ENCODE peak calls at places on chromosome 13, in nine cellular contexts. Y is RWPE1; Z is neural progenitor cell; N is suprapubic skin; E is osteoblast; D is CD4-positive, alpha-beta T cell; B is fibroblast of lung; H is prostate gland; X is tibial artery. P is an unnamed sample.

GRCh38 chr13:20431687-20432384 is 93.8 kb downstream of the CRYL1 start:
- DNase-seq in Y (no peak), Z (no peak), N (no peak), E (peak), D (no peak), B (no peak), H (no peak), X (no peak), P (no peak)

GRCh38 chr13:43261018-43261417 is 237.6 kb downstream of the DNAJC15 start:
- DNase-seq in Y (peak), Z (no peak), N (no peak), E (no peak), D (no peak), B (peak), H (no peak), X (no peak), P (no peak)

GRCh38 chr13:33483471-33483870 is 197.9 kb upstream of the STARD13 start:
- DNase-seq in Y (peak), Z (no peak), N (no peak), E (peak), D (no peak), B (no peak), H (no peak), X (no peak), P (no peak)

GRCh38 chr13:74104661-74105275 is 29.4 kb downstream of the KLF12 start:
- DNase-seq in Y (no peak), Z (no peak), N (no peak), E (no peak), D (no peak), B (no peak), H (no peak), X (no peak), P (no peak)

GRCh38 chr13:51542358-51542972 is 41.8 kb upstream of the WDFY2 start:
- DNase-seq in Y (no peak), Z (peak), N (no peak), E (no peak), D (no peak), B (peak), H (peak), X (no peak), P (no peak)

GRCh38 chr13:66344770-66345367 is 885.3 kb downstream of the PCDH9 start:
- DNase-seq in Y (no peak), Z (peak), N (no peak), E (no peak), D (no peak), B (peak), H (no peak), X (no peak), P (no peak)

GRCh38 chr13:35025314-35025713 is 83.2 kb downstream of the NBEA start:
- DNase-seq in Y (no peak), Z (no peak), N (no peak), E (no peak), D (no peak), B (no peak), H (no peak), X (no peak), P (no peak)

GRCh38 chr13:102591988-102592781 is 4.6 kb upstream of the TPP2 start:
- DNase-seq in Y (peak), Z (peak), N (peak), E (no peak), D (peak), B (peak), H (peak), X (peak), P (peak)

GRCh38 chr13:75423383-75423782 is 58.6 kb downstream of the TBC1D4 start:
- DNase-seq in Y (no peak), Z (no peak), N (no peak), E (no peak), D (no peak), B (no peak), H (no peak), X (no peak), P (no peak)

GRCh38 chr13:77584111-77584510 is 48.6 kb downstream of the SCEL start:
- DNase-seq in Y (peak), Z (no peak), N (peak), E (no peak), D (no peak), B (no peak), H (peak), X (no peak), P (no peak)

GRCh38 chr13:77579971-77580370 is 44.5 kb downstream of the SCEL start:
- DNase-seq in Y (no peak), Z (no peak), N (no peak), E (no peak), D (no peak), B (no peak), H (no peak), X (no peak), P (no peak)

GRCh38 chr13:77580748-77581147 is 45.2 kb downstream of the SCEL start:
- DNase-seq in Y (no peak), Z (no peak), N (no peak), E (no peak), D (no peak), B (no peak), H (no peak), X (no peak), P (no peak)

DNA sequence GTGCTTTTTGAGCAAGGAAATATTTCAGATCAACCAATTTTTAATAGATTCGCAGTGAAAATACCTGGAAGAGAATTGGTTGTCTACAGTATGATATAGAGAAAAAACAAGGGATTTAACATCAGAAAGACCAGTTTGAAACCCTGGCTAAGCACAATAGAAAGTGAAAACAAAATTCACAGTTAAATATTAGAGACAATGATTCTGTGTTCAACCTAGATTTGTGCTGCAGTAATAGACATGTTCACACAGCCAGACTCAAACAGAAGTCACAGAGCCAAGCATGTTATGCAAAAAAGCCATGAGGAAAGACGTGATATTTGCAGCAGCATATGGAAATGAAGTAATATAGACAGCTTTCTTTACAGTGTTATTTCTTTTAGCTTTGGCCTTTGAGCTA is 48.0 kb downstream of the SCEL start:
- DNase-seq in Y (no peak), Z (no peak), N (no peak), E (no peak), D (no peak), B (no peak), H (no peak), X (no peak), P (no peak)
- H3K27ac ChIP-seq in Y (no peak), Z (no peak), N (peak), E (no peak), D (no peak), B (no peak), H (no peak), X (no peak), P (no peak)

GRCh38 chr13:29435125-29435911 is 160.2 kb downstream of the SLC7A1 start:
- DNase-seq in Y (peak), Z (no peak), N (no peak), E (peak), D (no peak), B (peak), H (no peak), X (no peak), P (no peak)
- H3K27ac ChIP-seq in Y (peak), Z (no peak), N (no peak), E (peak), D (no peak), B (peak), H (no peak), X (peak), P (no peak)

GRCh38 chr13:91904597-91904996 is 506.2 kb downstream of the GPC5 start:
- DNase-seq in Y (no peak), Z (no peak), N (no peak), E (no peak), D (no peak), B (no peak), H (no peak), X (no peak), P (no peak)
- H3K27ac ChIP-seq in Y (no peak), Z (no peak), N (no peak), E (no peak), D (no peak), B (no peak), H (no peak), X (no peak), P (no peak)

DNA sequence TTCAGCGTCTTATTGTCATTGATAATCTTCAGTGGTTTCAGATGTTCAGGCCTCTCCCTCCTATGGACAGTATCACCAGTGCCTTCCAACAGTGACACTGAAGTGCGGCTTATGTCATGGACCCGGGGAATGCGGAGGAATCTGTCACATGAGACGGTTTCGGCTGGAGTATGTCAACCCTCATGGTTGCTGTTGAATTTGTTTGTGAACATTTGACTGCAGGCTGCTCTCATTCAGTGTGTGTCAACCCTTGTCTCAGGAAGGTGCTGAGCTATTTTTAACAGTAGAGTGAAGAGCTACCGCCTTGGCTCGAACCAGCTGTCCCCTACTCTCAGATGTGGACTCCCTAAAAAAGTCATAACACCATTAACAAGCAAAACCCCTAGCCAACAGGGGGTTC is 138.8 kb upstream of the RNF113B start:
- DNase-seq in Y (no peak), Z (no peak), N (no peak), E (no peak), D (no peak), B (no peak), H (no peak), X (no peak), P (no peak)
- H3K27ac ChIP-seq in Y (no peak), Z (no peak), N (no peak), E (no peak), D (no peak), B (no peak), H (no peak), X (no peak), P (no peak)

GRCh38 chr13:40271931-40272775 is 394.3 kb downstream of the FOXO1 start:
- DNase-seq in Y (peak), Z (no peak), N (peak), E (peak), D (no peak), B (peak), H (peak), X (peak), P (no peak)

GRCh38 chr13:40271511-40271910 is 394.9 kb downstream of the FOXO1 start:
- DNase-seq in Y (no peak), Z (no peak), N (no peak), E (no peak), D (no peak), B (no peak), H (no peak), X (peak), P (no peak)

GRCh38 chr13:40272776-40273139 is 393.7 kb downstream of the FOXO1 start:
- DNase-seq in Y (peak), Z (no peak), N (no peak), E (no peak), D (no peak), B (peak), H (no peak), X (no peak), P (no peak)

GRCh38 chr13:40275155-40275554 is 391.3 kb downstream of the FOXO1 start:
- DNase-seq in Y (no peak), Z (no peak), N (no peak), E (no peak), D (no peak), B (no peak), H (no peak), X (no peak), P (no peak)

DNA sequence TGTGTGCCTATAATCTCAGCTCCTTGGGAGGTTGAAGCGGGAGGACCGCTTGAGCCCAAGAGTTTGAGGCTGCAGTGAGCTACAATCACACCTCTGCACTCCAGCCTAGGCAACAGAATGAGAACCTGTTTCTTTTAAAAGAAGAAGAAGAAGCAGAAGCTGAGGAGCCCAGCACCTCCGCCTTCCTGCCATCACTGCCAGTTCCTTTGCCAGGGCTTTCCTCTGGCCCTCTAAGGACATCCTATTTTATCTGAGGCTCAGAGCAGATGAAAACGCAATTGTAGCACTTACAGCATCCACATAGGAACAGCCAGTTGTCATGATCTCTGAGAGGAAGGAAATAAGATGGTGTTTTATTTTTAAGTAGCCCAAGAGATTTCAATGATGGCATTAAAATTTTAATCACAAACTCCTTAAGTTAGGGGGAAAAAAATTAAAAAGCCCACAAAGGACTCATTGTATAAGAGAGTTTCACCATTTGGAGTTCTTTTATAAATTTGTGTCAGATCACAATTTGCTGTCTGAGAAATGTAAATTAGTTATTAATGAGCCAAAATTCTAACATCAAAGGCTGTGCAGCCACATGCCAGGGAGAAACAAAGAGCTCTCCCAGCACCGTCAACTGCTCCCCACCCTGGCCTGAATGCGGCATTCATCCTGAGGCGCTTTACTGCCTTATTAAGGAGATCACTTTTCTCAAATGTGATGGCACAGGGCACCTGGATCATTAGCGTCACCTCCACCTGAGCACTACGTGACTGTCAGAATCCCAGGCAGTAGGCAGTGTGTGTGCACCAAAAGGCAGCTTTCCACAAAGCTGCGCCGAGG is 393.1 kb downstream of the FOXO1 start:
- DNase-seq in Y (no peak), Z (no peak), N (no peak), E (no peak), D (no peak), B (no peak), H (no peak), X (no peak), P (no peak)
- H3K27ac ChIP-seq in Y (peak), Z (no peak), N (peak), E (peak), D (no peak), B (no peak), H (peak), X (peak), P (no peak)

GRCh38 chr13:113041293-113041690 is 64.3 kb upstream of the F7 start:
- DNase-seq in Y (no peak), Z (no peak), N (no peak), E (no peak), D (no peak), B (no peak), H (no peak), X (peak), P (no peak)
- H3K27ac ChIP-seq in Y (no peak), Z (no peak), N (no peak), E (no peak), D (no peak), B (no peak), H (no peak), X (peak), P (no peak)

DNA sequence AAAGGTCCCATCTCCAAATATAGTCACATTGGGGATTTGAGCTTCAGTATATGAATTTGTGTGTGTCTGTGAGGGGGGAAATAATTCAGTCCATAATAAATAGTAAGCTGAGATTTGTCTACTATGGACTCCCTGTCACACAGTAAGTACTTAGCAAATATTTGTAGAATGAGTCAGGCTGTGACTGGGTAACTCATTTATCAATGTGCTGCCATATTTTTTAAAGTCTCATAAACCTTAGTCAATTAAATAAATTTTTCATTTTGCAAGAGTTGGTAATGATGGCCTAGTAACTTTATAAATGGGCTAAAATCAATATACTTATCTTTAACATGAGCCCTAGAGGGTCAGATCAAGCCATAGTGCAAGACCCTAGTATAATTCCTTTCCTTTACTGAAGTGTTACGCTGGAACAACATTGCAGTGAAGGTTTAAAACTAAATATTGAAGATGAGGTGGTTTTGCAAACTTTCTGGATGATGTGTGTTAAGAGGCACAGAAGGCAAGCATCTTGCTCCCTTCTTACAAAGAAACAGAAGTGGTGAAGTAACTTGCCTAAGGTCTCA is 305.1 kb downstream of the KCNRG start:
- DNase-seq in Y (peak), Z (no peak), N (no peak), E (no peak), D (no peak), B (peak), H (no peak), X (no peak), P (no peak)
- H3K27ac ChIP-seq in Y (no peak), Z (no peak), N (no peak), E (peak), D (no peak), B (no peak), H (no peak), X (no peak), P (no peak)

GRCh38 chr13:90447034-90447734 is 900.3 kb upstream of the MIR17HG start:
- DNase-seq in Y (no peak), Z (no peak), N (no peak), E (no peak), D (no peak), B (no peak), H (no peak), X (no peak), P (no peak)

GRCh38 chr13:90448466-90449037 is 898.9 kb upstream of the MIR17HG start:
- DNase-seq in Y (no peak), Z (no peak), N (no peak), E (no peak), D (no peak), B (no peak), H (no peak), X (no peak), P (no peak)

GRCh38 chr13:90445179-90445578 is 902.3 kb upstream of the MIR17HG start:
- DNase-seq in Y (peak), Z (peak), N (no peak), E (peak), D (no peak), B (peak), H (no peak), X (no peak), P (no peak)

GRCh38 chr13:90444232-90444631 is 903.3 kb upstream of the MIR17HG start:
- DNase-seq in Y (no peak), Z (no peak), N (no peak), E (no peak), D (no peak), B (no peak), H (no peak), X (no peak), P (no peak)

DNA sequence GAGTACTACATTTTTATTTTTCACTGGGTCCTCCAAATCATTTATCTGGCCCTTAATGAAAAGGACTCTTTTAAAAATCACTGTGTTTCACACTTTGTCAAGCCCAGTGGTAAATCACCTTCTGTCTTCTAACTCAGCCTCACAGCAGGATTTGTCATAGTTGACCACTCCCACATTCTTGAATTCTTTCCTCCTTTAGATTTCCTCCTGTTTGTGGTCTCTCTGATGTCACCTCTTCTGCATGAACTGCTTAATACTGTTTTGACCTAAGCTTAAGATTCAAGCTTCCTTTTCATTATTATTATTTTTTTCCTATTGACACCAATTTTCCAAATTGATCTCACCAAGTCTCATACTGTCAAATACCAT is 899.8 kb upstream of the MIR17HG start:
- DNase-seq in Y (peak), Z (peak), N (no peak), E (no peak), D (no peak), B (peak), H (no peak), X (no peak), P (no peak)
- H3K27ac ChIP-seq in Y (no peak), Z (no peak), N (no peak), E (peak), D (no peak), B (no peak), H (no peak), X (no peak), P (no peak)

GRCh38 chr13:48637601-48638000 is 16.1 kb upstream of the CYSLTR2 start:
- DNase-seq in Y (no peak), Z (no peak), N (no peak), E (no peak), D (no peak), B (no peak), H (no peak), X (no peak), P (no peak)
- H3K27ac ChIP-seq in Y (no peak), Z (no peak), N (no peak), E (no peak), D (no peak), B (no peak), H (no peak), X (no peak), P (no peak)

P was measured in iPS DF 6.9.